ENCODE peak calls at places on chromosomes 11 and 22, in ten cellular contexts. U is adrenal gland; O is fibroblast of pulmonary artery; Q is NB4; T is heart right ventricle; A is upper lobe of right lung; X is fibroblast of villous mesenchyme; M is CD4-positive, CD25-positive, alpha-beta regulatory T cell; P is fibroblast of mammary gland; I is skeletal muscle cell. F is an unnamed sample.
A peak's percentile ranks its signal among the peaks of the same experiment; 100 is the strongest.

GRCh38 chr22:22865311-22866072 is 22.1 kb upstream of the IGLL5 start:
- DNase-seq in U (no peak), O (peak; percentile 27), Q (no peak), T (no peak), A (no peak), X (no peak), M (peak; percentile 12), P (no peak), I (no peak), F (no peak)

GRCh38 chr11:119416606-119417580 is 6.1 kb downstream of the THY1 start:
- DNase-seq in U (no peak), O (peak; percentile 59), Q (no peak), T (no peak), A (no peak), X (peak; percentile 18), M (no peak), P (peak; percentile 73), I (no peak), F (no peak)

GRCh38 chr11:1876361-1877063 is 15.2 kb downstream of the PRR33 start:
- DNase-seq in U (peak; percentile 81), O (peak; percentile 73), Q (peak; percentile 72), T (peak; percentile 79), A (peak; percentile 68), X (peak; percentile 97), M (no peak), P (peak; percentile 86), I (peak; percentile 92), F (no peak)

GRCh38 chr11:92190535-92191206 is 33.9 kb upstream of the FAT3 start:
- DNase-seq in U (no peak), O (no peak), Q (no peak), T (no peak), A (no peak), X (no peak), M (no peak), P (no peak), I (no peak), F (no peak)

GRCh38 chr22:47062126-47062525 is 299.7 kb downstream of the TBC1D22A start:
- DNase-seq in U (no peak), O (no peak), Q (no peak), T (no peak), A (peak; percentile 29), X (no peak), M (no peak), P (no peak), I (no peak), F (no peak)

GRCh38 chr11:123473941-123474668 is 44.0 kb downstream of the GRAMD1B start:
- DNase-seq in U (peak; percentile 27), O (peak; percentile 97), Q (peak; percentile 70), T (no peak), A (no peak), X (peak; percentile 87), M (no peak), P (peak; percentile 97), I (peak; percentile 80), F (peak; percentile 91)

GRCh38 chr11:43517518-43517917 is 158.8 kb downstream of the TTC17 start:
- DNase-seq in U (no peak), O (no peak), Q (no peak), T (no peak), A (no peak), X (no peak), M (no peak), P (peak; percentile 33), I (no peak), F (no peak)

GRCh38 chr11:133586903-133587517 is 54.7 kb upstream of the OPCML start:
- DNase-seq in U (no peak), O (no peak), Q (no peak), T (no peak), A (no peak), X (no peak), M (no peak), P (no peak), I (no peak), F (no peak)

GRCh38 chr11:102534261-102534872 is 3.8 kb upstream of the MMP7 start:
- DNase-seq in U (no peak), O (no peak), Q (no peak), T (no peak), A (no peak), X (no peak), M (no peak), P (no peak), I (no peak), F (no peak)

GRCh38 chr22:24338701-24339451 is 68.2 kb downstream of the SPECC1L start:
- DNase-seq in U (peak; percentile 80), O (no peak), Q (no peak), T (no peak), A (no peak), X (peak; percentile 21), M (no peak), P (peak; percentile 31), I (no peak), F (no peak)

GRCh38 chr11:126496576-126497403 is 141.3 kb downstream of the ST3GAL4 start:
- DNase-seq in U (no peak), O (no peak), Q (no peak), T (no peak), A (peak; percentile 47), X (no peak), M (no peak), P (no peak), I (no peak), F (no peak)

GRCh38 chr11:128269466-128269865 is 317.9 kb downstream of the ETS1 start:
- DNase-seq in U (no peak), O (no peak), Q (no peak), T (no peak), A (no peak), X (no peak), M (no peak), P (peak; percentile 66), I (no peak), F (no peak)

GRCh38 chr11:108958446-108959123 is 293.7 kb downstream of the DDX10 start:
- DNase-seq in U (peak; percentile 62), O (peak; percentile 50), Q (peak; percentile 59), T (no peak), A (no peak), X (peak; percentile 73), M (no peak), P (peak; percentile 84), I (peak; percentile 28), F (no peak)
- H3K4me3 ChIP-seq in U (no peak overlapping the region), O (no peak overlapping the region), Q (no peak overlapping the region), T (no peak overlapping the region), A (no peak overlapping the region), X (no peak overlapping the region), M (no peak overlapping the region), P (no peak overlapping the region), I (no peak overlapping the region), F (no peak overlapping the region)

DNA sequence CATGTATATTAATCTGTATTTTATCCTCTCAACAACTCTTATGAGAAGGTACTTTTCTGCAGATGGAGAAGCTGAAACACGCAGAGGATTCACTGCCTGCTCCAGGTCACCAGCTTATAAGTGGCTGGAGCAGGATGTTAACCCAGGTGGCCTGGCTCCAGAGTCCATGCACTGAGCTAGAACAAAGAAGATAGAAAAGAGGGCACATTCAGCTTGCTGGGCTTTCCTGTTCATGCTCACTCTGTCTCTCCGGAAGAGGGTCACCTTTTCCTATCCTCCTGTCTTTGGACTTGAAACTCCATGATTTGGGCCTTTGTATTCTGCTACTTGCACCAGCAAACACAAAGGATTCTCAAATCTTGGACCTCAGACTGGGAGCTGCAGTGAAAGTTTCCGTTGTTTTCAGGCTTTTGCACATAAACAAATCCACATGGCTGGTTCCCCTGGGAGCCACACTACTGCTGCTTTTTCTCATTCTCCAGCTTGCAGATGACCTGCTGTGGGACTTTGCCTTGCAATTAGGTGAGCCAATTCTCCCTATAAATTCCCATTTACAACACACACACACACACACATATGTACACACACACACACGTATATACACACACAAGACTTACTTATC is 117.3 kb upstream of the GRK3 start:
- DNase-seq in U (no peak), O (no peak), Q (peak; percentile 28), T (no peak), A (no peak), X (no peak), M (no peak), P (no peak), I (no peak), F (no peak)
- H3K4me3 ChIP-seq in U (no peak overlapping the region), O (no peak overlapping the region), Q (peak overlapping the region; percentile 54), T (no peak overlapping the region), A (no peak overlapping the region), X (no peak overlapping the region), M (no peak overlapping the region), P (no peak overlapping the region), I (no peak overlapping the region), F (no peak overlapping the region)

DNA sequence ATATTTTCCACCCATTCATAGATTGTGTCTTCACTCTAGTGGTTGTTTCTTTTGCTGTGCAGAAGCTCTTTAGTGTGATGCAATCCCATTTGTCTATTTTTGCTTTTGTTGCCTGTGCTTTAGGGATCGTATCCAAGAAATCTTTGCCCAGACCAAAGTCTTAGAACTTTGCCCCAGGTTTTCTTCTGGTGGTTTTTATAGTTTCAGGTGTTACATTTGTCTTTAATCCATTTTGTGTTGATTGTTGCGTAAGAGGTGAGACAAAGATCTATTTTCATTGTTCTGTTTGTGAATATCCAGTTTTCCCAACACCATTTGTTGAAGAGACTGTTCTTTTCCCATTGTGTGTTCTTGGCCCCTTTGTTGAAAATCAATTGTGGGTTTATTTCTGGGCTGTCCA is 6.4 kb downstream of the IL10RA start:
- DNase-seq in U (no peak), O (no peak), Q (no peak), T (no peak), A (no peak), X (no peak), M (no peak), P (no peak), I (no peak), F (no peak)
- H3K4me3 ChIP-seq in U (no peak overlapping the region), O (no peak overlapping the region), Q (no peak overlapping the region), T (no peak overlapping the region), A (no peak overlapping the region), X (no peak overlapping the region), M (peak overlapping the region; percentile 100), P (no peak overlapping the region), I (no peak overlapping the region), F (no peak overlapping the region)

DNA sequence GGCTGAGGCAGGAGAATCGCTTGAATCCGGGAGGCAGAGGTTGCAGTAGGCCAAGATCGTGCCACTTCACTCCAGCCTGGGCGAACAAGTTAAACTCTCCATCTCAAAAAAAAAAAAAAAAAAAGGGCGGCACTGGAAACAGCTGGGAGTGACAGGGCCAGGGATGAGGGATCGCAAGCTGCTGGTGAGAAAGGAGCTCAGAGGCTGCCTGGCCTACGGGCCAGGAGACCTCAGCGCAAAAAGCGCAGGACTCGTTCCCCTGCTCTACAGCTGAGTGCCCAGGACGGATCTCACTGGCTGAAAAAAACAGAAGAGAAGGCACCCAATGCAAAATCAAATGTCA is 680 bp upstream of the NUP50 start:
- DNase-seq in U (no peak), O (peak; percentile 48), Q (peak; percentile 57), T (no peak), A (no peak), X (peak; percentile 56), M (no peak), P (peak; percentile 53), I (no peak), F (no peak)
- H3K4me3 ChIP-seq in U (peak overlapping the region; percentile 83), O (peak overlapping the region; percentile 84), Q (peak overlapping the region; percentile 64), T (peak overlapping the region; percentile 78), A (peak overlapping the region; percentile 67), X (peak overlapping the region; percentile 87), M (peak overlapping the region; percentile 77), P (peak overlapping the region; percentile 66), I (peak overlapping the region; percentile 84), F (peak overlapping the region; percentile 75)

GRCh38 chr22:32562396-32562795 is 87.8 kb downstream of the FBXO7 start:
- DNase-seq in U (peak; percentile 56), O (no peak), Q (no peak), T (no peak), A (no peak), X (peak; percentile 49), M (no peak), P (no peak), I (no peak), F (no peak)
- H3K4me3 ChIP-seq in U (no peak overlapping the region), O (no peak overlapping the region), Q (no peak overlapping the region), T (no peak overlapping the region), A (no peak overlapping the region), X (no peak overlapping the region), M (no peak overlapping the region), P (no peak overlapping the region), I (no peak overlapping the region), F (no peak overlapping the region)